ENCODE peak calls at places on chromosomes 13 and 19, in ten cellular contexts. B is activated naive CD4-positive, alpha-beta T cell; V is anterior cingulate cortex; U is HFF-Myc; Z is cardiac fibroblast; I is Ammon's horn; P is H54; M is NCI-H460; G is IMR-90; T is iris pigment epithelial cell. Q is an unnamed sample.

GRCh38 chr13:22285867-22286632 is 615.2 kb downstream of the FGF9 start:
- DNase-seq in B (no peak), V (no peak), U (no peak), Z (no peak), I (no peak), P (no peak), M (no peak), G (no peak), T (no peak), Q (no peak)

GRCh38 chr19:39335168-39335567 is 675 bp downstream of the GMFG start:
- DNase-seq in B (no peak), V (no peak), U (no peak), Z (no peak), I (no peak), P (no peak), M (no peak), G (no peak), T (no peak), Q (no peak)

GRCh38 chr13:74556002-74556551 is 421.9 kb upstream of the KLF12 start:
- DNase-seq in B (no peak), V (no peak), U (no peak), Z (no peak), I (no peak), P (no peak), M (no peak), G (no peak), T (no peak), Q (peak; percentile 28)

GRCh38 chr19:3572855-3573161 is at the start of gene HMG20B:
- DNase-seq in B (no peak), V (no peak), U (no peak), Z (no peak), I (no peak), P (no peak), M (no peak), G (no peak), T (no peak), Q (no peak)

GRCh38 chr19:33703821-33704220 is 82.1 kb downstream of the CHST8 start:
- DNase-seq in B (no peak), V (no peak), U (no peak), Z (no peak), I (no peak), P (no peak), M (no peak), G (no peak), T (no peak), Q (no peak)

GRCh38 chr19:50449236-50449899 is 16.7 kb downstream of the MYBPC2 start:
- DNase-seq in B (no peak), V (no peak), U (no peak), Z (peak; percentile 14), I (no peak), P (peak; percentile 83), M (no peak), G (no peak), T (no peak), Q (no peak)

GRCh38 chr13:50914848-50915247 is 5.3 kb downstream of the RNASEH2B start:
- DNase-seq in B (no peak), V (no peak), U (no peak), Z (peak; percentile 24), I (no peak), P (no peak), M (no peak), G (peak; percentile 52), T (peak; percentile 31), Q (no peak)

GRCh38 chr19:51688665-51689571 is 4.2 kb upstream of the SPACA6 start:
- DNase-seq in B (no peak), V (peak; percentile 79), U (peak; percentile 66), Z (peak; percentile 97), I (peak; percentile 98), P (peak; percentile 56), M (peak; percentile 77), G (peak; percentile 95), T (peak; percentile 98), Q (peak; percentile 27)

GRCh38 chr13:19664481-19665230 is 31.2 kb downstream of the MPHOSPH8 start:
- DNase-seq in B (no peak), V (no peak), U (no peak), Z (no peak), I (no peak), P (no peak), M (no peak), G (no peak), T (no peak), Q (no peak)

GRCh38 chr19:6125571-6125989 is 9.9 kb upstream of the ACSBG2 start:
- DNase-seq in B (no peak), V (no peak), U (peak; percentile 66), Z (peak; percentile 86), I (peak; percentile 63), P (peak; percentile 47), M (peak; percentile 65), G (peak; percentile 77), T (peak; percentile 67), Q (peak; percentile 50)

GRCh38 chr13:34546841-34547240 is 395.2 kb upstream of the NBEA start:
- DNase-seq in B (no peak), V (no peak), U (no peak), Z (no peak), I (no peak), P (no peak), M (no peak), G (no peak), T (no peak), Q (no peak)

GRCh38 chr19:46904114-46905060 is 43.6 kb downstream of the ARHGAP35 start:
- DNase-seq in B (no peak), V (no peak), U (peak; percentile 58), Z (peak; percentile 64), I (peak; percentile 43), P (no peak), M (no peak), G (peak; percentile 71), T (peak; percentile 74), Q (no peak)

GRCh38 chr13:112576191-112576590 is 11.8 kb downstream of the TUBGCP3 start:
- DNase-seq in B (no peak), V (no peak), U (no peak), Z (no peak), I (no peak), P (no peak), M (no peak), G (no peak), T (no peak), Q (no peak)

GRCh38 chr13:77898097-77898496 is 20.5 kb downstream of the EDNRB start:
- DNase-seq in B (no peak), V (no peak), U (no peak), Z (peak; percentile 86), I (no peak), P (no peak), M (peak; percentile 26), G (peak; percentile 16), T (no peak), Q (no peak)

GRCh38 chr13:27504541-27504940 is 54.2 kb upstream of the MTIF3 start:
- DNase-seq in B (no peak), V (no peak), U (no peak), Z (no peak), I (no peak), P (no peak), M (no peak), G (no peak), T (no peak), Q (no peak)

GRCh38 chr19:10289836-10290438 is at the start of gene ICAM5:
- DNase-seq in B (no peak), V (peak; percentile 39), U (no peak), Z (no peak), I (peak; percentile 58), P (peak; percentile 55), M (no peak), G (peak; percentile 42), T (no peak), Q (no peak)

GRCh38 chr13:106529415-106530208 is 5.8 kb downstream of the EFNB2 start:
- DNase-seq in B (no peak), V (no peak), U (no peak), Z (no peak), I (no peak), P (no peak), M (no peak), G (no peak), T (no peak), Q (no peak)

GRCh38 chr13:25906211-25906661 is 145.6 kb downstream of the SHISA2 start:
- DNase-seq in B (no peak), V (no peak), U (no peak), Z (no peak), I (no peak), P (no peak), M (no peak), G (no peak), T (no peak), Q (no peak)

GRCh38 chr19:33906578-33907335 is 110.1 kb downstream of the KCTD15 start:
- DNase-seq in B (no peak), V (no peak), U (no peak), Z (peak; percentile 31), I (no peak), P (no peak), M (no peak), G (peak; percentile 2), T (peak; percentile 45), Q (no peak)

GRCh38 chr13:74575729-74576125 is 441.5 kb upstream of the KLF12 start:
- DNase-seq in B (no peak), V (peak; percentile 58), U (no peak), Z (peak; percentile 50), I (peak; percentile 78), P (peak; percentile 30), M (no peak), G (peak; percentile 33), T (peak; percentile 25), Q (peak; percentile 27)

GRCh38 chr19:44753932-44754742 is 5.6 kb downstream of the BCL3 start:
- DNase-seq in B (no peak), V (no peak), U (no peak), Z (peak; percentile 89), I (peak; percentile 54), P (peak; percentile 98), M (peak; percentile 75), G (peak; percentile 77), T (peak; percentile 93), Q (no peak)

GRCh38 chr13:30711837-30712236 is 23.5 kb upstream of the ALOX5AP start:
- DNase-seq in B (no peak), V (no peak), U (no peak), Z (no peak), I (no peak), P (no peak), M (no peak), G (peak; percentile 48), T (peak; percentile 29), Q (no peak)

Q was measured in NCI-H1930.